ENCODE peak calls at places on chromosomes 3 and 15, in five cellular contexts. H is WTC11; I is sigmoid colon; F is endothelial cell; E is activated CD8-positive, alpha-beta T cell treated with anti-CD3 and anti-CD28 coated beads for 36 hours. L is an unnamed sample.

GRCh38 chr3:9468460-9468859 is 71.0 kb downstream of the SETD5 start:
- DNase-seq in H (no peak), F (no peak), E (peak), I (no peak), L (no peak)

GRCh38 chr3:58404396-58404795 is 29.2 kb downstream of the PDHB start:
- DNase-seq in H (no peak), F (no peak), E (no peak), I (no peak), L (no peak)

GRCh38 chr3:187360523-187361060 is 7.6 kb upstream of the RTP4 start:
- DNase-seq in I (no peak), F (no peak), H (no peak), E (no peak), L (no peak)

GRCh38 chr15:66882251-66883020 is 180.4 kb downstream of the SMAD6 start:
- DNase-seq in E (no peak), I (peak), H (no peak), F (no peak), L (peak)

GRCh38 chr3:140360332-140360731 is 317.5 kb upstream of the TRIM42 start:
- DNase-seq in I (no peak), H (no peak), E (no peak), F (no peak), L (no peak)

GRCh38 chr3:14879161-14879888 is 60.6 kb downstream of the FGD5 start:
- DNase-seq in I (peak), F (no peak), E (peak), H (peak), L (no peak)

GRCh38 chr15:62067448-62068044 is 769 bp downstream of the C2CD4A start:
- DNase-seq in F (peak), I (peak), E (peak), H (peak), L (no peak)

GRCh38 chr3:158355623-158356588 is 215.1 kb upstream of the MLF1 start:
- DNase-seq in F (no peak), I (no peak), H (no peak), E (no peak), L (no peak)

GRCh38 chr3:1091276-1091675 is 1.5 kb upstream of the CNTN6 start:
- DNase-seq in H (no peak), F (no peak), E (no peak), I (no peak), L (no peak)

GRCh38 chr15:71538181-71538580 is 272.2 kb upstream of the NR2E3 start:
- DNase-seq in I (no peak), E (no peak), F (no peak), H (no peak), L (no peak)

GRCh38 chr3:127654374-127654773 is 18.4 kb upstream of the ABTB1 start:
- DNase-seq in F (no peak), H (no peak), I (no peak), E (no peak), L (no peak)

GRCh38 chr3:136250862-136251460 is 821 bp downstream of the PCCB start:
- DNase-seq in F (peak), I (peak), E (peak), H (peak), L (no peak)

GRCh38 chr3:141370065-141370533 is 1.8 kb downstream of the ZBTB38 start:
- DNase-seq in E (peak), I (peak), F (peak), H (peak), L (no peak)
- TF ChIP-seq CTCF in E (peak), I (no peak), F (no peak), H (no peak), L (no peak)

GRCh38 chr3:41867533-41867932 is 94.4 kb downstream of the ULK4 start:
- DNase-seq in I (no peak), F (no peak), E (no peak), H (no peak), L (no peak)

GRCh38 chr3:41866298-41866697 is 95.6 kb downstream of the ULK4 start:
- DNase-seq in F (no peak), I (no peak), H (no peak), E (no peak), L (no peak)

GRCh38 chr3:41863024-41863423 is 98.9 kb downstream of the ULK4 start:
- DNase-seq in E (no peak), F (no peak), H (peak), I (no peak), L (no peak)
- TF ChIP-seq CTCF in E (no peak), F (no peak), H (peak), I (no peak), L (no peak)

GRCh38 chr3:131658115-131658514 is 155.3 kb upstream of the MRPL3 start:
- DNase-seq in E (no peak), I (no peak), F (no peak), H (no peak), L (no peak)
- TF ChIP-seq CTCF in E (no peak), I (no peak), F (no peak), H (no peak), L (no peak)

GRCh38 chr3:11060500-11061251 is 68.1 kb downstream of the SLC6A1 start:
- DNase-seq in I (peak), H (peak), E (peak), F (peak), L (peak)

GRCh38 chr3:11059090-11059798 is 66.7 kb downstream of the SLC6A1 start:
- DNase-seq in F (peak), E (peak), I (peak), H (peak), L (no peak)

GRCh38 chr3:11057655-11058054 is 65.1 kb downstream of the SLC6A1 start:
- DNase-seq in F (no peak), I (no peak), H (no peak), E (no peak), L (no peak)

GRCh38 chr3:11062704-11063103 is 70.2 kb downstream of the SLC6A1 start:
- DNase-seq in E (no peak), F (no peak), I (no peak), H (no peak), L (no peak)

GRCh38 chr3:11059799-11060115 is 67.2 kb downstream of the SLC6A1 start:
- DNase-seq in H (no peak), E (no peak), F (no peak), I (no peak), L (no peak)
- TF ChIP-seq CTCF in H (no peak), E (peak), F (no peak), I (no peak), L (peak)

GRCh38 chr15:28922712-28923012 is 36.9 kb downstream of the APBA2 start:
- DNase-seq in H (no peak), E (no peak), I (no peak), F (no peak), L (no peak)

GRCh38 chr15:28920781-28921331 is 35.1 kb downstream of the APBA2 start:
- DNase-seq in I (peak), H (no peak), E (peak), F (no peak), L (no peak)

GRCh38 chr15:28923726-28924280 is 38.0 kb downstream of the APBA2 start:
- DNase-seq in E (peak), H (no peak), F (no peak), I (peak), L (no peak)

GRCh38 chr15:28921336-28921735 is 35.6 kb downstream of the APBA2 start:
- DNase-seq in I (peak), H (peak), F (no peak), E (peak), L (no peak)

GRCh38 chr15:28921925-28922711 is 36.3 kb downstream of the APBA2 start:
- DNase-seq in E (peak), H (peak), I (peak), F (no peak), L (no peak)
- TF ChIP-seq CTCF in E (peak), H (peak), I (no peak), F (no peak), L (no peak)

DNA sequence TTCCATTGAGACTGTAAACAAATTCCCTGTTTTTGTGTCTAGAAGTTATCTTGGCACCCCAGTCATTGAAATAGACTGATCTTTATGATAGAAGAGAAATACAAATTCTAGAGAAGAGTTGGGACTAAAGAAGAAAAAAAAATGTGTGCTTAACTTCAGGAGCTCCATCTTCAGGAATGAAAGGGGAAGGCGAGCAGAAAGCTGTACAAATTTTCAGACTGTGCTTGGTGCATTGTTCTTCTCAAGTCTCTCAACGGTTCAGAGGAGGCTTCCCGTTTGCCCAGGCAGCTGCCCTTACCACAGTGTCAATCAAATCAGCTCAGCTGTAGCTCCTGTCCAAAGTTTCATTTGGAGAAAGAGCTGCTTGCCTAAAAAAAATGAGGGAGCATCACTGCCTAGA is 41.7 kb downstream of the OXSM start:
- DNase-seq in E (no peak), H (no peak), F (peak), I (no peak), L (no peak)
- TF ChIP-seq CTCF in E (no peak), H (no peak), F (peak), I (no peak), L (no peak)

GRCh38 chr15:92247649-92248242 is 145.9 kb upstream of the ST8SIA2 start:
- DNase-seq in I (no peak), E (no peak), F (no peak), H (no peak), L (no peak)

GRCh38 chr15:92244703-92245102 is 149.0 kb upstream of the ST8SIA2 start:
- DNase-seq in E (no peak), I (no peak), F (no peak), H (no peak), L (no peak)
- TF ChIP-seq CTCF in E (no peak), I (no peak), F (peak), H (no peak), L (no peak)

GRCh38 chr3:134427400-134428111 is 53.3 kb upstream of the AMOTL2 start:
- DNase-seq in I (peak), F (no peak), H (no peak), E (no peak), L (no peak)
- TF ChIP-seq CTCF in I (no peak), F (no peak), H (no peak), E (no peak), L (no peak)

DNA sequence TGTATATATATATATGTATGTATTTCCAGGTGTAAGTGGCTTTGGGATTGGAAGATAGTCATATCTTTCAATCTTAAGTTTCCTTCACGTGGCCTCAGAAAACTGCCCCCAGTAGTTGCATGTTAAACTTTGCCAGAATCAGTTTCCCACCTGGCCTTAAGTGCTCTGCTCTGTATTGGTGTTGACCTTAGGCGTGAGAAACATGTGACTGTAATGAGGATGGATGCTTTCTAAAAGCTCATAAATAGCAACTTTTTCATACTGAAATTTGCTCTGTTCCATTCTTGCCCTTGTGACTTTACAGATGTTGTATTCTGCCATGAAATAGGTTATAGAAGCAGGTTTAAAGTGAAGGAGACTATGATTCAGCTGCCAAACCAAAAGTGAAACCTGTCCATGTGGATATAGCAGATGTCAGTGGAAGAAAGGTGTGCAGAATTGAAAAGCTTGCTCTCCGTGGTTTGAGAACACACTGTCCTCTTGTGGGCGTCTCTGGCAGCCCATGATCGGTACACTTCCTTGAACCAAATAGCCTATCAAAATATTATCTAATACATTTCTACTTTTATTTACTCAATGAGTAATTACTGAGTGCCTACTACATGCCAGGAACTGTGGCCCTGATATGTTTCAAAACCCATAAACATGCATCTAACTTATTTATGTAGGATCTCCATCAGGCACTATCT is 15.8 kb downstream of the SCG5 start:
- DNase-seq in I (no peak), E (peak), F (no peak), H (no peak), L (no peak)
- TF ChIP-seq CTCF in I (no peak), E (no peak), F (no peak), H (no peak), L (no peak)